ENCODE peak calls at places on chromosomes 16 and 17, in six cellular contexts. F is dorsolateral prefrontal cortex; Q is CD4-positive, alpha-beta memory T cell; N is activated T-helper 1 cell treated with Interleukin-2 at 50 U/mL for 16 hours; S is right cardiac atrium; Z is stimulated activated naive CD8-positive, alpha-beta T cell treated with anti-CD3 and anti-CD28 coated beads, Interleukin-15, Interleukin-2, amounts not matched to agents 100 U/mL and 50 U/mL, for 24 hours. E is an unnamed sample.

GRCh38 chr17:79341816-79342215 is 267.2 kb downstream of the ENGASE start:
- DNase-seq in N (no peak), Z (no peak), F (no peak), S (no peak), Q (no peak), E (no peak)

GRCh38 chr17:3004925-3005324 is 58.5 kb downstream of the OR1D5 start:
- DNase-seq in Q (no peak), F (peak), S (no peak), N (no peak), Z (no peak), E (no peak)

GRCh38 chr16:11101695-11102522 is 154.1 kb downstream of the SOCS1 start:
- DNase-seq in S (no peak), F (no peak), N (no peak), Q (no peak), Z (no peak), E (no peak)

GRCh38 chr16:85227262-85227923 is 115.1 kb upstream of the CIBAR2 start:
- DNase-seq in Q (no peak), Z (no peak), F (no peak), N (no peak), S (no peak), E (no peak)

GRCh38 chr17:67105213-67105612 is 60.9 kb downstream of the CACNG1 start:
- DNase-seq in N (no peak), S (no peak), Q (no peak), Z (no peak), F (no peak), E (no peak)

GRCh38 chr16:89045181-89045815 is 48.4 kb upstream of the ACSF3 start:
- DNase-seq in Z (no peak), S (no peak), Q (no peak), N (no peak), F (no peak), E (no peak)

GRCh38 chr16:50635505-50636392 is 45.4 kb downstream of the SNX20 start:
- DNase-seq in Z (peak), S (no peak), F (no peak), N (no peak), Q (peak), E (no peak)

GRCh38 chr16:77553130-77553529 is 118.3 kb upstream of the ADAMTS18 start:
- DNase-seq in Q (no peak), S (no peak), F (no peak), N (no peak), Z (no peak), E (no peak)

GRCh38 chr16:66844342-66845079 is at the start of gene CA7:
- DNase-seq in S (no peak), Q (no peak), N (no peak), F (no peak), Z (no peak), E (no peak)

GRCh38 chr17:42094375-42095069 is 3.8 kb downstream of the ZNF385C start:
- DNase-seq in S (no peak), F (no peak), Z (no peak), Q (no peak), N (no peak), E (no peak)

GRCh38 chr17:17509601-17510425 is 13.6 kb upstream of the RASD1 start:
- DNase-seq in Q (no peak), S (no peak), Z (no peak), N (no peak), F (no peak), E (no peak)

GRCh38 chr17:77312061-77312684 is 171.4 kb downstream of the SEC14L1 start:
- DNase-seq in S (no peak), Q (no peak), N (no peak), F (no peak), Z (no peak), E (no peak)

GRCh38 chr16:86101135-86101911 is 202.4 kb downstream of the IRF8 start:
- DNase-seq in Z (no peak), F (peak), N (no peak), Q (no peak), S (no peak), E (no peak)

GRCh38 chr16:20821682-20822081 is 15.4 kb downstream of the REXO5 start:
- DNase-seq in S (no peak), F (no peak), Z (no peak), N (no peak), Q (no peak), E (no peak)

GRCh38 chr16:66925322-66925840 is at the start of gene RRAD:
- DNase-seq in S (peak), Z (no peak), N (no peak), F (no peak), Q (no peak), E (no peak)

GRCh38 chr16:23156946-23157460 is 7.8 kb upstream of the USP31 start:
- DNase-seq in S (no peak), N (no peak), Q (no peak), F (no peak), Z (no peak), E (no peak)

GRCh38 chr17:40499551-40500189 is 1.8 kb downstream of the TNS4 start:
- DNase-seq in N (no peak), Q (no peak), F (peak), Z (no peak), S (peak), E (no peak)

GRCh38 chr17:72392056-72393010 is 271.5 kb downstream of the SOX9 start:
- DNase-seq in F (no peak), S (no peak), N (no peak), Q (no peak), Z (no peak), E (no peak)

GRCh38 chr17:77647531-77647930 is 311.0 kb upstream of the TNRC6C start:
- DNase-seq in Z (no peak), Q (no peak), N (no peak), S (no peak), F (no peak), E (no peak)

GRCh38 chr16:89537549-89537925 is 22.9 kb upstream of the RPL13 start:
- DNase-seq in Z (no peak), S (no peak), Q (no peak), F (no peak), N (no peak), E (peak)

E was measured in C1 segment of cervical spinal cord.